ENCODE peak calls at places on chromosomes 4 and X, in seven cellular contexts. Y is effector memory CD4-positive, alpha-beta T cell; S is adipocyte; Q is CD8-positive, alpha-beta T cell; I is Peyer's patch; M is astrocyte; N is MM.1S. E is an unnamed sample. For H3K27me3 and H3K36me3, the result is how much of the 10 kb centered on the place peaks cover.

GRCh38 chr4:151753056-151753455 is 7.8 kb downstream of the GATB start:
- DNase-seq in Y (no peak), S (no peak), Q (no peak), I (no peak), M (peak), N (no peak), E (no peak)

GRCh38 chrX:40172980-40173661 is 75.4 kb upstream of the BCOR start:
- DNase-seq in Y (no peak), S (no peak), Q (no peak), I (no peak), M (no peak), N (no peak), E (no peak)

GRCh38 chrX:29746326-29746725 is 469.0 kb upstream of the MAGEB2 start:
- DNase-seq in Y (no peak), S (peak), Q (no peak), I (no peak), M (peak), N (no peak), E (no peak)

GRCh38 chr4:142278171-142278570 is 567.9 kb downstream of the INPP4B start:
- DNase-seq in Y (no peak), S (peak), Q (no peak), I (no peak), M (peak), N (no peak), E (no peak)

GRCh38 chr4:48653217-48654014 is 126.7 kb downstream of the FRYL start:
- DNase-seq in Y (no peak), S (peak), Q (no peak), I (no peak), M (peak), N (no peak), E (peak)

GRCh38 chr4:52711271-52711670 is 40.0 kb downstream of the ERVMER34-1 start:
- DNase-seq in Y (no peak), S (no peak), Q (no peak), I (no peak), M (no peak), N (peak), E (no peak)

GRCh38 chr4:186840771-186841301 is 117.2 kb upstream of the FAT1 start:
- DNase-seq in Y (no peak), S (no peak), Q (no peak), I (no peak), M (no peak), N (no peak), E (peak)

GRCh38 chr4:25446611-25447010 is 69.5 kb downstream of the ANAPC4 start:
- DNase-seq in Y (no peak), S (no peak), Q (no peak), I (no peak), M (no peak), N (no peak), E (no peak)

GRCh38 chr4:38687571-38688011 is 23.6 kb downstream of the KLF3 start:
- DNase-seq in Y (no peak), S (no peak), Q (no peak), I (no peak), M (no peak), N (no peak), E (no peak)

GRCh38 chr4:112118742-112119357 is 26.4 kb upstream of the FAM241A start:
- DNase-seq in Y (no peak), S (no peak), Q (no peak), I (no peak), M (no peak), N (no peak), E (no peak)

GRCh38 chr4:156763511-156763910 is 208.1 kb downstream of the PDGFC start:
- DNase-seq in Y (no peak), S (peak), Q (no peak), I (no peak), M (peak), N (no peak), E (no peak)

GRCh38 chrX:105134273-105134672 is 86.2 kb downstream of the TEX13A start:
- DNase-seq in Y (no peak), S (no peak), Q (no peak), I (no peak), M (no peak), N (no peak), E (no peak)

GRCh38 chr4:181832305-181832704 is 410.9 kb upstream of the TENM3 start:
- DNase-seq in Y (no peak), S (no peak), Q (no peak), I (no peak), M (no peak), N (no peak), E (no peak)

GRCh38 chr4:13276357-13276756 is 207.8 kb downstream of the RAB28 start:
- DNase-seq in Y (no peak), S (no peak), Q (no peak), I (no peak), M (no peak), N (no peak), E (no peak)

GRCh38 chr4:2935762-2936743 is 27.2 kb downstream of the NOP14 start:
- DNase-seq in Y (peak), S (no peak), Q (peak), I (peak), M (peak), N (no peak), E (peak)

DNA sequence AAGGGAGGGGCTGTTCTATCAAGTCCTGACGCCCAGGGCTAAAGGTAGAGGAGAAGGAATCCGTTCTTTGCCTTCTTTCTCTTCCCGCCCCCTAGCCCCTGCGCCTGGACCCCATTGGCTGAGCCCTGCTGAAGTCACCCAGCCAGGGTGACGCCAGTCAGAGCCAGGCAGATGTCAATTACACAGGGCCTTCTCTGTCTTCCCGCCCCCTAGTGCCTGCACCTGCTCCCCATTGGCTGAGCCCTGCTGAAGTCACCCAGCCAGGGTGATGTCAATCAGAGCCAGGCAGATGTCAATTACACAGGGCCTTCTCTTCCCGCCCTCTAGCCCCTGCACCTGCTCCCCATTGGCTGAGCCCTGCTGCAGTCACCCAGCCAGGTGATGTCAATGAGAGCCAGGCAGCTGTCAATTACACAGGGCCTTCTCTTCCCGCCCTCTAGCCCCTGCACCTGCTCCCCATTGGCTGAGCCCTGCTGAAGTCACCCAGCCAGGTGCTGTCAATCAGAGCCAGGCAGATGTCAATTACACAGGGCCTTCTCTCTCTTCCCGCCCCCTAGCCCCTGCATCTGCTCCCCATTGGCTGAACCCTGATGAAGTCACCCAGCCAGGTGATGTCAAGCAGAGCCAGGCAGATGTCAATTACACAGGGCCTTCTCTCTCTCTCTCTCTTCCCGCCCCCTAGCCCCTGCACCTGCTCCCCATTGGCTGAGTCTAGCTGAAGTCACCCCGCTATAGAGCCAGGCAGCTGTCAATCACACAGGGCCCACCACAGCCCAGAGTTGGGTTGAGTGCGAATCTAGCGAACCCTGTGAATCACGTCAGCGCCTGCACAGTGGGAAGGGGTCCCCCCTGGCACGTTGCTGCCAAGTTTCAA is 46.4 kb downstream of the ASMT start:
- DNase-seq in Y (peak), S (no peak), Q (peak), I (peak), M (no peak), N (peak), E (peak)
- H3K4me3 ChIP-seq in Y (peak), S (no peak), Q (peak), I (peak), M (no peak), N (peak), E (no peak)

GRCh38 chr4:1044469-1045192 is 33.2 kb downstream of the FGFRL1 start:
- DNase-seq in Y (no peak), S (no peak), Q (no peak), I (peak), M (no peak), N (no peak), E (no peak)

GRCh38 chr4:1047106-1047975 is 35.9 kb downstream of the FGFRL1 start:
- DNase-seq in Y (no peak), S (no peak), Q (no peak), I (peak), M (no peak), N (no peak), E (no peak)

GRCh38 chr4:1043658-1044468 is 32.4 kb downstream of the FGFRL1 start:
- DNase-seq in Y (no peak), S (peak), Q (no peak), I (peak), M (peak), N (no peak), E (peak)

GRCh38 chr4:1045193-1045594 is 33.8 kb downstream of the FGFRL1 start:
- DNase-seq in Y (no peak), S (no peak), Q (no peak), I (peak), M (no peak), N (no peak), E (no peak)

DNA sequence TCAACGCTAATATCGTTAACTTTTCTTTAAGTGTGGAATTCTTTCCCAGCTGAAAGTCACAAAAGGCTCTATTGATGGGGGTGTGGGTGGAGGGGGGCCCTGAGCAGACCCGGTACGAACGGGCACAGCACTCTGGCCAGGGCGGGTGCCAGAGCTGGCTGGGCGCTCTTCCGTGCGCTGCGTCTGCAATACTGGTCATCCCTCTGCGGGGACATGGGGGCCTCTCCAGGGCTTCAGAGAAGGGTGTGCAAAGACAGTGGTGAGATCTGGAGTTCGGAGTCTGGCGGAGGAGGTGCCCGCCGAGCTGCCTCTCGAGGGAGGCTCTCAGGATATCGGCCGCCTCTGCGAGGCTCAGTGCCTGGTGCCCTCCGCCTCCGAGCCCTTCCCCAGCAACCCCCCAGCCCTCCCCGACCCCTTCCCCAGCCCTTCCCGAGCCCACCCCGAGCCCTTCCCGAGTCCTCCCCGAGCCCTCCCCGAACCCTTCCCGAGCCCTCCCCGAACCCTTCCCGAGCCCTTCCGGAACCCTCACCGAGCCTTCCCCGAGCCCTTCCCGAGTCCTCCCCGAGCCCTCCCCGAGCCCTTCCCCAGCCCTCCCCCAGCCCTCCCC is 34.3 kb downstream of the FGFRL1 start:
- DNase-seq in Y (no peak), S (no peak), Q (no peak), I (peak), M (no peak), N (no peak), E (no peak)
- H3K27me3 ChIP-seq in Y (under half), S (under half), Q (under half), I (under half), M (under half), N (under half), E (under half)

GRCh38 chrX:16743604-16744325 is 24.4 kb downstream of the SYAP1 start:
- DNase-seq in Y (no peak), S (peak), Q (no peak), I (no peak), M (peak), N (no peak), E (peak)
- H3K36me3 ChIP-seq in Y (under half), S (half or more), Q (under half), I (under half), M (under half), N (under half), E (under half)

GRCh38 chr4:140719693-140720092 is 36.5 kb downstream of the TBC1D9 start:
- DNase-seq in Y (no peak), S (no peak), Q (no peak), I (no peak), M (no peak), N (peak), E (no peak)

GRCh38 chr4:140719022-140719421 is 37.2 kb downstream of the TBC1D9 start:
- DNase-seq in Y (no peak), S (peak), Q (no peak), I (no peak), M (peak), N (no peak), E (no peak)

GRCh38 chr4:140718240-140718639 is 37.9 kb downstream of the TBC1D9 start:
- DNase-seq in Y (no peak), S (peak), Q (no peak), I (no peak), M (peak), N (no peak), E (no peak)

GRCh38 chr4:140721088-140721421 is 35.1 kb downstream of the TBC1D9 start:
- DNase-seq in Y (no peak), S (no peak), Q (no peak), I (no peak), M (no peak), N (peak), E (no peak)

GRCh38 chr4:140720387-140721087 is 35.6 kb downstream of the TBC1D9 start:
- DNase-seq in Y (no peak), S (no peak), Q (no peak), I (peak), M (no peak), N (peak), E (no peak)
- H3K4me3 ChIP-seq in Y (peak), S (no peak), Q (no peak), I (peak), M (no peak), N (peak), E (no peak)

E was measured in MG63.